ENCODE peak calls at places on chromosomes 11 and 22, in four cellular contexts. One of them, this sample, is unnamed.

GRCh38 chr11:57422669-57423068 is 4.3 kb downstream of the SLC43A3 start:
- DNase-seq in neural crest cell: no peak
- DNase-seq in activated CD4-positive, alpha-beta T cell treated with anti-CD3 and anti-CD28 coated beads, Interleukin-2, amount 10 ng/mL, durations not matched to agents 7 days and 5 days: no peak
- DNase-seq in cardiac fibroblast: no peak
- DNase-seq in this sample: no peak

GRCh38 chr22:38108561-38109319 is 1.7 kb downstream of the BAIAP2L2 start:
- DNase-seq in neural crest cell: no peak
- DNase-seq in activated CD4-positive, alpha-beta T cell treated with anti-CD3 and anti-CD28 coated beads, Interleukin-2, amount 10 ng/mL, durations not matched to agents 7 days and 5 days: no peak
- DNase-seq in cardiac fibroblast: no peak
- DNase-seq in this sample: no peak

GRCh38 chr22:47293368-47294221 is 531.1 kb downstream of the TBC1D22A start:
- DNase-seq in neural crest cell: no peak
- DNase-seq in activated CD4-positive, alpha-beta T cell treated with anti-CD3 and anti-CD28 coated beads, Interleukin-2, amount 10 ng/mL, durations not matched to agents 7 days and 5 days: no peak
- DNase-seq in cardiac fibroblast: no peak
- DNase-seq in this sample: no peak

GRCh38 chr11:102361100-102362021 is 14.3 kb downstream of the BIRC2 start:
- DNase-seq in neural crest cell: no peak
- DNase-seq in activated CD4-positive, alpha-beta T cell treated with anti-CD3 and anti-CD28 coated beads, Interleukin-2, amount 10 ng/mL, durations not matched to agents 7 days and 5 days: peak
- DNase-seq in cardiac fibroblast: no peak
- DNase-seq in this sample: no peak

GRCh38 chr11:78419327-78419726 is 1.7 kb upstream of the GAB2 start:
- DNase-seq in neural crest cell: no peak
- DNase-seq in activated CD4-positive, alpha-beta T cell treated with anti-CD3 and anti-CD28 coated beads, Interleukin-2, amount 10 ng/mL, durations not matched to agents 7 days and 5 days: no peak
- DNase-seq in cardiac fibroblast: peak
- DNase-seq in this sample: no peak

GRCh38 chr22:37213941-37214340 is 1.7 kb upstream of the SSTR3 start:
- DNase-seq in neural crest cell: no peak
- DNase-seq in activated CD4-positive, alpha-beta T cell treated with anti-CD3 and anti-CD28 coated beads, Interleukin-2, amount 10 ng/mL, durations not matched to agents 7 days and 5 days: no peak
- DNase-seq in cardiac fibroblast: no peak
- DNase-seq in this sample: no peak

GRCh38 chr11:10858505-10859360 is 880 bp upstream of the ZBED5 start:
- DNase-seq in neural crest cell: peak
- DNase-seq in activated CD4-positive, alpha-beta T cell treated with anti-CD3 and anti-CD28 coated beads, Interleukin-2, amount 10 ng/mL, durations not matched to agents 7 days and 5 days: peak
- DNase-seq in cardiac fibroblast: no peak
- DNase-seq in this sample: no peak

GRCh38 chr11:46700251-46701077 is at the start of the genes ARHGAP1 and ZNF408:
- DNase-seq in neural crest cell: peak
- DNase-seq in activated CD4-positive, alpha-beta T cell treated with anti-CD3 and anti-CD28 coated beads, Interleukin-2, amount 10 ng/mL, durations not matched to agents 7 days and 5 days: peak
- DNase-seq in cardiac fibroblast: peak
- DNase-seq in this sample: peak

GRCh38 chr11:61325649-61326414 is 7.1 kb downstream of the DDB1 start:
- DNase-seq in neural crest cell: no peak
- DNase-seq in activated CD4-positive, alpha-beta T cell treated with anti-CD3 and anti-CD28 coated beads, Interleukin-2, amount 10 ng/mL, durations not matched to agents 7 days and 5 days: no peak
- DNase-seq in cardiac fibroblast: no peak
- DNase-seq in this sample: no peak

GRCh38 chr11:61949169-61950034 is 749 bp upstream of the BEST1 start:
- DNase-seq in neural crest cell: no peak
- DNase-seq in activated CD4-positive, alpha-beta T cell treated with anti-CD3 and anti-CD28 coated beads, Interleukin-2, amount 10 ng/mL, durations not matched to agents 7 days and 5 days: no peak
- DNase-seq in cardiac fibroblast: peak
- DNase-seq in this sample: no peak

GRCh38 chr22:47196881-47197701 is 434.6 kb downstream of the TBC1D22A start:
- DNase-seq in neural crest cell: no peak
- DNase-seq in activated CD4-positive, alpha-beta T cell treated with anti-CD3 and anti-CD28 coated beads, Interleukin-2, amount 10 ng/mL, durations not matched to agents 7 days and 5 days: no peak
- DNase-seq in cardiac fibroblast: no peak
- DNase-seq in this sample: no peak

GRCh38 chr11:131877246-131877645 is 506.8 kb downstream of the NTM start:
- DNase-seq in neural crest cell: no peak
- DNase-seq in activated CD4-positive, alpha-beta T cell treated with anti-CD3 and anti-CD28 coated beads, Interleukin-2, amount 10 ng/mL, durations not matched to agents 7 days and 5 days: no peak
- DNase-seq in cardiac fibroblast: no peak
- DNase-seq in this sample: no peak

GRCh38 chr22:27474711-27475547 is 326.6 kb downstream of the MN1 start:
- DNase-seq in neural crest cell: no peak
- DNase-seq in activated CD4-positive, alpha-beta T cell treated with anti-CD3 and anti-CD28 coated beads, Interleukin-2, amount 10 ng/mL, durations not matched to agents 7 days and 5 days: no peak
- DNase-seq in cardiac fibroblast: peak
- DNase-seq in this sample: no peak

GRCh38 chr11:108235633-108236032 is 12.8 kb downstream of the ATM start:
- DNase-seq in neural crest cell: no peak
- DNase-seq in activated CD4-positive, alpha-beta T cell treated with anti-CD3 and anti-CD28 coated beads, Interleukin-2, amount 10 ng/mL, durations not matched to agents 7 days and 5 days: no peak
- DNase-seq in cardiac fibroblast: no peak
- DNase-seq in this sample: no peak

GRCh38 chr22:30201970-30202369 is 44.6 kb downstream of the LIF start:
- DNase-seq in neural crest cell: no peak
- DNase-seq in activated CD4-positive, alpha-beta T cell treated with anti-CD3 and anti-CD28 coated beads, Interleukin-2, amount 10 ng/mL, durations not matched to agents 7 days and 5 days: no peak
- DNase-seq in cardiac fibroblast: peak
- DNase-seq in this sample: no peak

GRCh38 chr22:44220727-44221680 is 40.3 kb downstream of the PARVG start:
- DNase-seq in neural crest cell: no peak
- DNase-seq in activated CD4-positive, alpha-beta T cell treated with anti-CD3 and anti-CD28 coated beads, Interleukin-2, amount 10 ng/mL, durations not matched to agents 7 days and 5 days: no peak
- DNase-seq in cardiac fibroblast: no peak
- DNase-seq in this sample: no peak

GRCh38 chr22:50684501-50684900 is 11.9 kb downstream of the SHANK3 start:
- DNase-seq in neural crest cell: no peak
- DNase-seq in activated CD4-positive, alpha-beta T cell treated with anti-CD3 and anti-CD28 coated beads, Interleukin-2, amount 10 ng/mL, durations not matched to agents 7 days and 5 days: no peak
- DNase-seq in cardiac fibroblast: no peak
- DNase-seq in this sample: no peak

GRCh38 chr11:123065634-123066033 is 3.7 kb upstream of the HSPA8 start:
- DNase-seq in neural crest cell: no peak
- DNase-seq in activated CD4-positive, alpha-beta T cell treated with anti-CD3 and anti-CD28 coated beads, Interleukin-2, amount 10 ng/mL, durations not matched to agents 7 days and 5 days: no peak
- DNase-seq in cardiac fibroblast: peak
- DNase-seq in this sample: no peak

GRCh38 chr11:2342557-2342956 is 34.6 kb upstream of the CD81 start:
- DNase-seq in neural crest cell: no peak
- DNase-seq in activated CD4-positive, alpha-beta T cell treated with anti-CD3 and anti-CD28 coated beads, Interleukin-2, amount 10 ng/mL, durations not matched to agents 7 days and 5 days: no peak
- DNase-seq in cardiac fibroblast: no peak
- DNase-seq in this sample: no peak

GRCh38 chr11:5138256-5138655 is at the start of gene OR52A5:
- DNase-seq in neural crest cell: no peak
- DNase-seq in activated CD4-positive, alpha-beta T cell treated with anti-CD3 and anti-CD28 coated beads, Interleukin-2, amount 10 ng/mL, durations not matched to agents 7 days and 5 days: no peak
- DNase-seq in cardiac fibroblast: no peak
- DNase-seq in this sample: no peak

GRCh38 chr22:32476804-32477203 is 2.2 kb downstream of the FBXO7 start:
- DNase-seq in neural crest cell: no peak
- DNase-seq in activated CD4-positive, alpha-beta T cell treated with anti-CD3 and anti-CD28 coated beads, Interleukin-2, amount 10 ng/mL, durations not matched to agents 7 days and 5 days: no peak
- DNase-seq in cardiac fibroblast: no peak
- DNase-seq in this sample: no peak

GRCh38 chr11:11157201-11157600 is 195.8 kb downstream of the CSNK2A3 start:
- DNase-seq in neural crest cell: peak
- DNase-seq in activated CD4-positive, alpha-beta T cell treated with anti-CD3 and anti-CD28 coated beads, Interleukin-2, amount 10 ng/mL, durations not matched to agents 7 days and 5 days: peak
- DNase-seq in cardiac fibroblast: peak
- DNase-seq in this sample: no peak

GRCh38 chr22:26438006-26438405 is 8.9 kb downstream of the ASPHD2 start:
- DNase-seq in neural crest cell: no peak
- DNase-seq in activated CD4-positive, alpha-beta T cell treated with anti-CD3 and anti-CD28 coated beads, Interleukin-2, amount 10 ng/mL, durations not matched to agents 7 days and 5 days: no peak
- DNase-seq in cardiac fibroblast: no peak
- DNase-seq in this sample: no peak

GRCh38 chr11:69055598-69056516 is 7.1 kb downstream of the TPCN2 start:
- DNase-seq in neural crest cell: no peak
- DNase-seq in activated CD4-positive, alpha-beta T cell treated with anti-CD3 and anti-CD28 coated beads, Interleukin-2, amount 10 ng/mL, durations not matched to agents 7 days and 5 days: no peak
- DNase-seq in cardiac fibroblast: no peak
- DNase-seq in this sample: no peak

GRCh38 chr11:17298302-17298701 is 21.8 kb downstream of the NUCB2 start:
- DNase-seq in neural crest cell: no peak
- DNase-seq in activated CD4-positive, alpha-beta T cell treated with anti-CD3 and anti-CD28 coated beads, Interleukin-2, amount 10 ng/mL, durations not matched to agents 7 days and 5 days: no peak
- DNase-seq in cardiac fibroblast: no peak
- DNase-seq in this sample: no peak

GRCh38 chr22:49668402-49668801 is 159.3 kb downstream of the BRD1 start:
- DNase-seq in neural crest cell: no peak
- DNase-seq in activated CD4-positive, alpha-beta T cell treated with anti-CD3 and anti-CD28 coated beads, Interleukin-2, amount 10 ng/mL, durations not matched to agents 7 days and 5 days: no peak
- DNase-seq in cardiac fibroblast: no peak
- DNase-seq in this sample: no peak

GRCh38 chr11:113632981-113633380 is 73.1 kb downstream of the TMPRSS5 start:
- DNase-seq in neural crest cell: no peak
- DNase-seq in activated CD4-positive, alpha-beta T cell treated with anti-CD3 and anti-CD28 coated beads, Interleukin-2, amount 10 ng/mL, durations not matched to agents 7 days and 5 days: no peak
- DNase-seq in cardiac fibroblast: peak
- DNase-seq in this sample: no peak

GRCh38 chr11:45145421-45146071 is 893 bp upstream of the PRDM11 start:
- DNase-seq in neural crest cell: no peak
- DNase-seq in activated CD4-positive, alpha-beta T cell treated with anti-CD3 and anti-CD28 coated beads, Interleukin-2, amount 10 ng/mL, durations not matched to agents 7 days and 5 days: no peak
- DNase-seq in cardiac fibroblast: peak
- DNase-seq in this sample: peak

GRCh38 chr11:123654566-123655081 is at the start of gene SCN3B:
- DNase-seq in neural crest cell: peak
- DNase-seq in activated CD4-positive, alpha-beta T cell treated with anti-CD3 and anti-CD28 coated beads, Interleukin-2, amount 10 ng/mL, durations not matched to agents 7 days and 5 days: peak
- DNase-seq in cardiac fibroblast: peak
- DNase-seq in this sample: peak

GRCh38 chr22:46861968-46862367 is 99.5 kb downstream of the TBC1D22A start:
- DNase-seq in neural crest cell: no peak
- DNase-seq in activated CD4-positive, alpha-beta T cell treated with anti-CD3 and anti-CD28 coated beads, Interleukin-2, amount 10 ng/mL, durations not matched to agents 7 days and 5 days: no peak
- DNase-seq in cardiac fibroblast: no peak
- DNase-seq in this sample: no peak

GRCh38 chr11:130763087-130763980 is 152.9 kb downstream of the SNX19 start:
- DNase-seq in neural crest cell: no peak
- DNase-seq in activated CD4-positive, alpha-beta T cell treated with anti-CD3 and anti-CD28 coated beads, Interleukin-2, amount 10 ng/mL, durations not matched to agents 7 days and 5 days: no peak
- DNase-seq in cardiac fibroblast: peak
- DNase-seq in this sample: no peak

GRCh38 chr11:59960502-59961381 is 3.1 kb upstream of the OOSP4A start:
- DNase-seq in neural crest cell: no peak
- DNase-seq in activated CD4-positive, alpha-beta T cell treated with anti-CD3 and anti-CD28 coated beads, Interleukin-2, amount 10 ng/mL, durations not matched to agents 7 days and 5 days: no peak
- DNase-seq in cardiac fibroblast: no peak
- DNase-seq in this sample: no peak

GRCh38 chr22:42967933-42968332 is 47.0 kb downstream of the PACSIN2 start:
- DNase-seq in neural crest cell: no peak
- DNase-seq in activated CD4-positive, alpha-beta T cell treated with anti-CD3 and anti-CD28 coated beads, Interleukin-2, amount 10 ng/mL, durations not matched to agents 7 days and 5 days: no peak
- DNase-seq in cardiac fibroblast: peak
- DNase-seq in this sample: no peak

GRCh38 chr11:8813658-8814057 is 97.3 kb upstream of the AKIP1 start:
- DNase-seq in neural crest cell: peak
- DNase-seq in activated CD4-positive, alpha-beta T cell treated with anti-CD3 and anti-CD28 coated beads, Interleukin-2, amount 10 ng/mL, durations not matched to agents 7 days and 5 days: peak
- DNase-seq in cardiac fibroblast: peak
- DNase-seq in this sample: peak

GRCh38 chr11:75597636-75598035 is 35.6 kb downstream of the SERPINH1 start:
- DNase-seq in neural crest cell: peak
- DNase-seq in activated CD4-positive, alpha-beta T cell treated with anti-CD3 and anti-CD28 coated beads, Interleukin-2, amount 10 ng/mL, durations not matched to agents 7 days and 5 days: no peak
- DNase-seq in cardiac fibroblast: peak
- DNase-seq in this sample: peak

GRCh38 chr22:46119729-46120419 is 30.5 kb upstream of the PPARA start:
- DNase-seq in neural crest cell: no peak
- DNase-seq in activated CD4-positive, alpha-beta T cell treated with anti-CD3 and anti-CD28 coated beads, Interleukin-2, amount 10 ng/mL, durations not matched to agents 7 days and 5 days: no peak
- DNase-seq in cardiac fibroblast: peak
- DNase-seq in this sample: no peak

GRCh38 chr22:23939017-23939357 is 22.0 kb downstream of the GSTT2B start:
- DNase-seq in neural crest cell: no peak
- DNase-seq in activated CD4-positive, alpha-beta T cell treated with anti-CD3 and anti-CD28 coated beads, Interleukin-2, amount 10 ng/mL, durations not matched to agents 7 days and 5 days: no peak
- DNase-seq in cardiac fibroblast: no peak
- DNase-seq in this sample: no peak